ENCODE peak calls at places on chromosomes 11 and 22, in ten cellular contexts. One of them, this sample, is unnamed.

GRCh38 chr11:45182902-45183301 is 36.5 kb downstream of the PRDM11 start:
- DNase-seq in hypothalamus: no peak
- DNase-seq in nephron progenitor cell: no peak
- DNase-seq in C1 segment of cervical spinal cord: no peak
- DNase-seq in GM06990: no peak
- DNase-seq in NCI-H1105: no peak
- DNase-seq in left kidney: peak
- DNase-seq in stimulated activated CD8-positive, alpha-beta memory T cell treated with anti-CD3 and anti-CD28 coated beads, Interleukin-7, amount 100 ng/mL, for 4 hours: no peak
- DNase-seq in endothelial cell: peak
- DNase-seq in activated effector memory CD4-positive, alpha-beta T cell treated with Interleukin-2 at 50 U/mL for 16 hours: no peak
- DNase-seq in this sample: no peak

GRCh38 chr22:44372611-44373010 is 59.9 kb upstream of the SHISAL1 start:
- DNase-seq in hypothalamus: no peak
- DNase-seq in nephron progenitor cell: no peak
- DNase-seq in C1 segment of cervical spinal cord: no peak
- DNase-seq in GM06990: no peak
- DNase-seq in NCI-H1105: no peak
- DNase-seq in left kidney: no peak
- DNase-seq in stimulated activated CD8-positive, alpha-beta memory T cell treated with anti-CD3 and anti-CD28 coated beads, Interleukin-7, amount 100 ng/mL, for 4 hours: no peak
- DNase-seq in endothelial cell: no peak
- DNase-seq in activated effector memory CD4-positive, alpha-beta T cell treated with Interleukin-2 at 50 U/mL for 16 hours: no peak
- DNase-seq in this sample: no peak

GRCh38 chr22:41619979-41620645 is 731 bp downstream of the DESI1 start:
- DNase-seq in hypothalamus: no peak
- DNase-seq in nephron progenitor cell: peak
- DNase-seq in C1 segment of cervical spinal cord: peak
- DNase-seq in GM06990: peak
- DNase-seq in NCI-H1105: peak
- DNase-seq in left kidney: peak
- DNase-seq in stimulated activated CD8-positive, alpha-beta memory T cell treated with anti-CD3 and anti-CD28 coated beads, Interleukin-7, amount 100 ng/mL, for 4 hours: peak
- DNase-seq in endothelial cell: peak
- DNase-seq in activated effector memory CD4-positive, alpha-beta T cell treated with Interleukin-2 at 50 U/mL for 16 hours: peak
- DNase-seq in this sample: peak

GRCh38 chr11:15199693-15200092 is 85.0 kb downstream of the INSC start:
- DNase-seq in hypothalamus: no peak
- DNase-seq in nephron progenitor cell: no peak
- DNase-seq in C1 segment of cervical spinal cord: no peak
- DNase-seq in GM06990: no peak
- DNase-seq in NCI-H1105: peak
- DNase-seq in left kidney: no peak
- DNase-seq in stimulated activated CD8-positive, alpha-beta memory T cell treated with anti-CD3 and anti-CD28 coated beads, Interleukin-7, amount 100 ng/mL, for 4 hours: no peak
- DNase-seq in endothelial cell: no peak
- DNase-seq in activated effector memory CD4-positive, alpha-beta T cell treated with Interleukin-2 at 50 U/mL for 16 hours: no peak
- DNase-seq in this sample: no peak

GRCh38 chr11:76466666-76467065 is 21.8 kb downstream of the EMSY start:
- DNase-seq in hypothalamus: no peak
- DNase-seq in nephron progenitor cell: no peak
- DNase-seq in C1 segment of cervical spinal cord: no peak
- DNase-seq in GM06990: no peak
- DNase-seq in NCI-H1105: no peak
- DNase-seq in left kidney: no peak
- DNase-seq in stimulated activated CD8-positive, alpha-beta memory T cell treated with anti-CD3 and anti-CD28 coated beads, Interleukin-7, amount 100 ng/mL, for 4 hours: no peak
- DNase-seq in endothelial cell: no peak
- DNase-seq in activated effector memory CD4-positive, alpha-beta T cell treated with Interleukin-2 at 50 U/mL for 16 hours: no peak
- DNase-seq in this sample: no peak

GRCh38 chr11:46930089-46930488 is 6.5 kb upstream of the CSTPP1 start:
- DNase-seq in hypothalamus: no peak
- DNase-seq in nephron progenitor cell: no peak
- DNase-seq in C1 segment of cervical spinal cord: no peak
- DNase-seq in GM06990: no peak
- DNase-seq in NCI-H1105: no peak
- DNase-seq in left kidney: no peak
- DNase-seq in stimulated activated CD8-positive, alpha-beta memory T cell treated with anti-CD3 and anti-CD28 coated beads, Interleukin-7, amount 100 ng/mL, for 4 hours: no peak
- DNase-seq in endothelial cell: no peak
- DNase-seq in activated effector memory CD4-positive, alpha-beta T cell treated with Interleukin-2 at 50 U/mL for 16 hours: no peak
- DNase-seq in this sample: no peak

GRCh38 chr22:42904049-42904448 is 47.0 kb upstream of the ARFGAP3 start:
- DNase-seq in hypothalamus: no peak
- DNase-seq in nephron progenitor cell: no peak
- DNase-seq in C1 segment of cervical spinal cord: no peak
- DNase-seq in GM06990: no peak
- DNase-seq in NCI-H1105: no peak
- DNase-seq in left kidney: no peak
- DNase-seq in stimulated activated CD8-positive, alpha-beta memory T cell treated with anti-CD3 and anti-CD28 coated beads, Interleukin-7, amount 100 ng/mL, for 4 hours: no peak
- DNase-seq in endothelial cell: no peak
- DNase-seq in activated effector memory CD4-positive, alpha-beta T cell treated with Interleukin-2 at 50 U/mL for 16 hours: no peak
- DNase-seq in this sample: no peak

GRCh38 chr11:105236631-105237030 is 97.1 kb upstream of the CARD18 start:
- DNase-seq in hypothalamus: no peak
- DNase-seq in nephron progenitor cell: no peak
- DNase-seq in C1 segment of cervical spinal cord: no peak
- DNase-seq in GM06990: no peak
- DNase-seq in NCI-H1105: no peak
- DNase-seq in left kidney: no peak
- DNase-seq in stimulated activated CD8-positive, alpha-beta memory T cell treated with anti-CD3 and anti-CD28 coated beads, Interleukin-7, amount 100 ng/mL, for 4 hours: no peak
- DNase-seq in endothelial cell: no peak
- DNase-seq in activated effector memory CD4-positive, alpha-beta T cell treated with Interleukin-2 at 50 U/mL for 16 hours: no peak
- DNase-seq in this sample: no peak

GRCh38 chr22:39907605-39908097 is 6.8 kb downstream of the GRAP2 start:
- DNase-seq in hypothalamus: no peak
- DNase-seq in nephron progenitor cell: no peak
- DNase-seq in C1 segment of cervical spinal cord: no peak
- DNase-seq in GM06990: no peak
- DNase-seq in NCI-H1105: no peak
- DNase-seq in left kidney: no peak
- DNase-seq in stimulated activated CD8-positive, alpha-beta memory T cell treated with anti-CD3 and anti-CD28 coated beads, Interleukin-7, amount 100 ng/mL, for 4 hours: no peak
- DNase-seq in endothelial cell: no peak
- DNase-seq in activated effector memory CD4-positive, alpha-beta T cell treated with Interleukin-2 at 50 U/mL for 16 hours: no peak
- DNase-seq in this sample: no peak

GRCh38 chr22:36453855-36454378 is 27.5 kb downstream of the TXN2 start:
- DNase-seq in hypothalamus: no peak
- DNase-seq in nephron progenitor cell: no peak
- DNase-seq in C1 segment of cervical spinal cord: no peak
- DNase-seq in GM06990: no peak
- DNase-seq in NCI-H1105: no peak
- DNase-seq in left kidney: no peak
- DNase-seq in stimulated activated CD8-positive, alpha-beta memory T cell treated with anti-CD3 and anti-CD28 coated beads, Interleukin-7, amount 100 ng/mL, for 4 hours: no peak
- DNase-seq in endothelial cell: no peak
- DNase-seq in activated effector memory CD4-positive, alpha-beta T cell treated with Interleukin-2 at 50 U/mL for 16 hours: no peak
- DNase-seq in this sample: no peak

GRCh38 chr11:11329062-11329806 is 23.8 kb downstream of the CSNK2A3 start:
- DNase-seq in hypothalamus: no peak
- DNase-seq in nephron progenitor cell: no peak
- DNase-seq in C1 segment of cervical spinal cord: no peak
- DNase-seq in GM06990: no peak
- DNase-seq in NCI-H1105: no peak
- DNase-seq in left kidney: no peak
- DNase-seq in stimulated activated CD8-positive, alpha-beta memory T cell treated with anti-CD3 and anti-CD28 coated beads, Interleukin-7, amount 100 ng/mL, for 4 hours: no peak
- DNase-seq in endothelial cell: no peak
- DNase-seq in activated effector memory CD4-positive, alpha-beta T cell treated with Interleukin-2 at 50 U/mL for 16 hours: no peak
- DNase-seq in this sample: no peak

GRCh38 chr22:33743756-33744155 is 176.5 kb downstream of the LARGE1 start:
- DNase-seq in hypothalamus: no peak
- DNase-seq in nephron progenitor cell: no peak
- DNase-seq in C1 segment of cervical spinal cord: no peak
- DNase-seq in GM06990: no peak
- DNase-seq in NCI-H1105: no peak
- DNase-seq in left kidney: no peak
- DNase-seq in stimulated activated CD8-positive, alpha-beta memory T cell treated with anti-CD3 and anti-CD28 coated beads, Interleukin-7, amount 100 ng/mL, for 4 hours: no peak
- DNase-seq in endothelial cell: no peak
- DNase-seq in activated effector memory CD4-positive, alpha-beta T cell treated with Interleukin-2 at 50 U/mL for 16 hours: no peak
- DNase-seq in this sample: no peak

GRCh38 chr11:47467372-47467771 is 18.4 kb upstream of the RAPSN start:
- DNase-seq in hypothalamus: no peak
- DNase-seq in nephron progenitor cell: no peak
- DNase-seq in C1 segment of cervical spinal cord: no peak
- DNase-seq in GM06990: no peak
- DNase-seq in NCI-H1105: peak
- DNase-seq in left kidney: no peak
- DNase-seq in stimulated activated CD8-positive, alpha-beta memory T cell treated with anti-CD3 and anti-CD28 coated beads, Interleukin-7, amount 100 ng/mL, for 4 hours: no peak
- DNase-seq in endothelial cell: no peak
- DNase-seq in activated effector memory CD4-positive, alpha-beta T cell treated with Interleukin-2 at 50 U/mL for 16 hours: no peak
- DNase-seq in this sample: no peak

GRCh38 chr11:3723014-3723708 is 52.0 kb upstream of the CHRNA10 start:
- DNase-seq in hypothalamus: no peak
- DNase-seq in nephron progenitor cell: no peak
- DNase-seq in C1 segment of cervical spinal cord: no peak
- DNase-seq in GM06990: no peak
- DNase-seq in NCI-H1105: no peak
- DNase-seq in left kidney: no peak
- DNase-seq in stimulated activated CD8-positive, alpha-beta memory T cell treated with anti-CD3 and anti-CD28 coated beads, Interleukin-7, amount 100 ng/mL, for 4 hours: no peak
- DNase-seq in endothelial cell: no peak
- DNase-seq in activated effector memory CD4-positive, alpha-beta T cell treated with Interleukin-2 at 50 U/mL for 16 hours: no peak
- DNase-seq in this sample: no peak

GRCh38 chr11:126511475-126512115 is 156.1 kb downstream of the ST3GAL4 start:
- DNase-seq in hypothalamus: no peak
- DNase-seq in nephron progenitor cell: no peak
- DNase-seq in C1 segment of cervical spinal cord: no peak
- DNase-seq in GM06990: no peak
- DNase-seq in NCI-H1105: no peak
- DNase-seq in left kidney: no peak
- DNase-seq in stimulated activated CD8-positive, alpha-beta memory T cell treated with anti-CD3 and anti-CD28 coated beads, Interleukin-7, amount 100 ng/mL, for 4 hours: no peak
- DNase-seq in endothelial cell: no peak
- DNase-seq in activated effector memory CD4-positive, alpha-beta T cell treated with Interleukin-2 at 50 U/mL for 16 hours: no peak
- DNase-seq in this sample: no peak

GRCh38 chr11:75635009-75635909 is 33.6 kb downstream of the MAP6 start:
- DNase-seq in hypothalamus: no peak
- DNase-seq in nephron progenitor cell: peak
- DNase-seq in C1 segment of cervical spinal cord: no peak
- DNase-seq in GM06990: no peak
- DNase-seq in NCI-H1105: peak
- DNase-seq in left kidney: peak
- DNase-seq in stimulated activated CD8-positive, alpha-beta memory T cell treated with anti-CD3 and anti-CD28 coated beads, Interleukin-7, amount 100 ng/mL, for 4 hours: no peak
- DNase-seq in endothelial cell: no peak
- DNase-seq in activated effector memory CD4-positive, alpha-beta T cell treated with Interleukin-2 at 50 U/mL for 16 hours: no peak
- DNase-seq in this sample: no peak

GRCh38 chr11:32333335-32333991 is 101.9 kb downstream of the WT1 start:
- DNase-seq in hypothalamus: peak
- DNase-seq in nephron progenitor cell: peak
- DNase-seq in C1 segment of cervical spinal cord: peak
- DNase-seq in GM06990: no peak
- DNase-seq in NCI-H1105: no peak
- DNase-seq in left kidney: peak
- DNase-seq in stimulated activated CD8-positive, alpha-beta memory T cell treated with anti-CD3 and anti-CD28 coated beads, Interleukin-7, amount 100 ng/mL, for 4 hours: no peak
- DNase-seq in endothelial cell: peak
- DNase-seq in activated effector memory CD4-positive, alpha-beta T cell treated with Interleukin-2 at 50 U/mL for 16 hours: no peak
- DNase-seq in this sample: no peak

GRCh38 chr22:31637938-31638618 is 23.9 kb downstream of the PISD start:
- DNase-seq in hypothalamus: peak
- DNase-seq in nephron progenitor cell: no peak
- DNase-seq in C1 segment of cervical spinal cord: peak
- DNase-seq in GM06990: peak
- DNase-seq in NCI-H1105: no peak
- DNase-seq in left kidney: no peak
- DNase-seq in stimulated activated CD8-positive, alpha-beta memory T cell treated with anti-CD3 and anti-CD28 coated beads, Interleukin-7, amount 100 ng/mL, for 4 hours: no peak
- DNase-seq in endothelial cell: no peak
- DNase-seq in activated effector memory CD4-positive, alpha-beta T cell treated with Interleukin-2 at 50 U/mL for 16 hours: no peak
- DNase-seq in this sample: no peak

GRCh38 chr11:105273660-105274280 is 134.2 kb upstream of the CARD18 start:
- DNase-seq in hypothalamus: no peak
- DNase-seq in nephron progenitor cell: no peak
- DNase-seq in C1 segment of cervical spinal cord: no peak
- DNase-seq in GM06990: no peak
- DNase-seq in NCI-H1105: no peak
- DNase-seq in left kidney: no peak
- DNase-seq in stimulated activated CD8-positive, alpha-beta memory T cell treated with anti-CD3 and anti-CD28 coated beads, Interleukin-7, amount 100 ng/mL, for 4 hours: no peak
- DNase-seq in endothelial cell: no peak
- DNase-seq in activated effector memory CD4-positive, alpha-beta T cell treated with Interleukin-2 at 50 U/mL for 16 hours: no peak
- DNase-seq in this sample: no peak

GRCh38 chr11:12721816-12722604 is 47.8 kb downstream of the TEAD1 start:
- DNase-seq in hypothalamus: no peak
- DNase-seq in nephron progenitor cell: no peak
- DNase-seq in C1 segment of cervical spinal cord: no peak
- DNase-seq in GM06990: no peak
- DNase-seq in NCI-H1105: peak
- DNase-seq in left kidney: no peak
- DNase-seq in stimulated activated CD8-positive, alpha-beta memory T cell treated with anti-CD3 and anti-CD28 coated beads, Interleukin-7, amount 100 ng/mL, for 4 hours: no peak
- DNase-seq in endothelial cell: no peak
- DNase-seq in activated effector memory CD4-positive, alpha-beta T cell treated with Interleukin-2 at 50 U/mL for 16 hours: no peak
- DNase-seq in this sample: no peak

GRCh38 chr11:17765381-17766359 is 31.1 kb downstream of the KCNC1 start:
- DNase-seq in hypothalamus: peak
- DNase-seq in nephron progenitor cell: peak
- DNase-seq in C1 segment of cervical spinal cord: no peak
- DNase-seq in GM06990: no peak
- DNase-seq in NCI-H1105: no peak
- DNase-seq in left kidney: peak
- DNase-seq in stimulated activated CD8-positive, alpha-beta memory T cell treated with anti-CD3 and anti-CD28 coated beads, Interleukin-7, amount 100 ng/mL, for 4 hours: no peak
- DNase-seq in endothelial cell: peak
- DNase-seq in activated effector memory CD4-positive, alpha-beta T cell treated with Interleukin-2 at 50 U/mL for 16 hours: no peak
- DNase-seq in this sample: no peak

GRCh38 chr22:19105456-19105855 is 16.8 kb downstream of the DGCR2 start:
- DNase-seq in hypothalamus: no peak
- DNase-seq in nephron progenitor cell: no peak
- DNase-seq in C1 segment of cervical spinal cord: no peak
- DNase-seq in GM06990: no peak
- DNase-seq in NCI-H1105: no peak
- DNase-seq in left kidney: no peak
- DNase-seq in stimulated activated CD8-positive, alpha-beta memory T cell treated with anti-CD3 and anti-CD28 coated beads, Interleukin-7, amount 100 ng/mL, for 4 hours: no peak
- DNase-seq in endothelial cell: no peak
- DNase-seq in activated effector memory CD4-positive, alpha-beta T cell treated with Interleukin-2 at 50 U/mL for 16 hours: no peak
- DNase-seq in this sample: no peak

GRCh38 chr11:56545531-56545930 is 2.5 kb upstream of the OR5M11 start:
- DNase-seq in hypothalamus: no peak
- DNase-seq in nephron progenitor cell: no peak
- DNase-seq in C1 segment of cervical spinal cord: no peak
- DNase-seq in GM06990: no peak
- DNase-seq in NCI-H1105: no peak
- DNase-seq in left kidney: no peak
- DNase-seq in stimulated activated CD8-positive, alpha-beta memory T cell treated with anti-CD3 and anti-CD28 coated beads, Interleukin-7, amount 100 ng/mL, for 4 hours: no peak
- DNase-seq in endothelial cell: no peak
- DNase-seq in activated effector memory CD4-positive, alpha-beta T cell treated with Interleukin-2 at 50 U/mL for 16 hours: no peak
- DNase-seq in this sample: no peak

GRCh38 chr11:2513441-2513840 is 68.6 kb downstream of the KCNQ1 start:
- DNase-seq in hypothalamus: no peak
- DNase-seq in nephron progenitor cell: no peak
- DNase-seq in C1 segment of cervical spinal cord: no peak
- DNase-seq in GM06990: no peak
- DNase-seq in NCI-H1105: no peak
- DNase-seq in left kidney: no peak
- DNase-seq in stimulated activated CD8-positive, alpha-beta memory T cell treated with anti-CD3 and anti-CD28 coated beads, Interleukin-7, amount 100 ng/mL, for 4 hours: no peak
- DNase-seq in endothelial cell: no peak
- DNase-seq in activated effector memory CD4-positive, alpha-beta T cell treated with Interleukin-2 at 50 U/mL for 16 hours: no peak
- DNase-seq in this sample: no peak

This sample was measured in posterior cingulate gyrus.